ENCODE peak calls at places on chromosome 22, in ten cellular contexts. A, N, S, J, F, P, U, V, L and G are unnamed samples.

GRCh38 chr22:18067548-18068341 is 10.0 kb upstream of the PEX26 start:
- DNase-seq in N (peak; percentile 44), J (no peak), S (no peak), A (no peak), U (no peak), F (no peak), L (no peak), V (no peak), P (no peak), G (no peak)

GRCh38 chr22:43497956-43498855 is 86.4 kb downstream of the MPPED1 start:
- DNase-seq in F (no peak), U (no peak), V (no peak), P (no peak), J (no peak), N (no peak), L (no peak), S (no peak), A (no peak), G (no peak)

GRCh38 chr22:37566903-37567798 is 6.9 kb downstream of the CDC42EP1 start:
- DNase-seq in V (peak; percentile 61), L (peak; percentile 86), U (peak; percentile 84), A (peak; percentile 93), F (peak; percentile 88), S (peak; percentile 92), N (peak; percentile 63), J (peak; percentile 76), P (peak; percentile 90), G (peak; percentile 75)

GRCh38 chr22:31130873-31131272 is 8.1 kb downstream of the INPP5J start:
- DNase-seq in F (no peak), N (no peak), P (no peak), J (no peak), A (no peak), S (no peak), V (no peak), U (no peak), L (no peak), G (no peak)

GRCh38 chr22:48702573-48703264 is 1125.0 kb downstream of the BRD1 start:
- DNase-seq in J (peak; percentile 67), P (no peak), N (no peak), V (no peak), F (no peak), U (no peak), S (no peak), A (no peak), L (no peak), G (no peak)

GRCh38 chr22:42026705-42027104 is 28.1 kb downstream of the WBP2NL start:
- DNase-seq in J (no peak), U (no peak), N (no peak), A (no peak), F (no peak), L (no peak), V (no peak), S (no peak), P (no peak), G (no peak)

GRCh38 chr22:38141574-38141973 is 31.1 kb upstream of the BAIAP2L2 start:
- DNase-seq in L (no peak), A (no peak), P (no peak), J (no peak), N (no peak), U (no peak), V (no peak), F (no peak), S (no peak), G (no peak)

GRCh38 chr22:22187299-22187698 is 57.3 kb upstream of the VPREB1 start:
- DNase-seq in A (no peak), J (no peak), N (no peak), F (no peak), U (no peak), P (no peak), V (no peak), S (no peak), L (no peak), G (no peak)

GRCh38 chr22:43883719-43884415 is 7.9 kb downstream of the PNPLA5 start:
- DNase-seq in F (no peak), A (no peak), N (no peak), V (peak; percentile 6), S (no peak), J (no peak), U (no peak), L (no peak), P (no peak), G (no peak)

GRCh38 chr22:30947821-30948454 is 20.6 kb downstream of the MORC2 start:
- DNase-seq in A (peak; percentile 47), F (no peak), P (peak; percentile 20), V (no peak), N (peak; percentile 36), S (peak; percentile 23), L (no peak), U (peak; percentile 71), J (no peak), G (no peak)

GRCh38 chr22:50114221-50114981 is 24.6 kb downstream of the MOV10L1 start:
- DNase-seq in J (no peak), N (peak; percentile 85), S (no peak), V (no peak), A (peak; percentile 42), U (peak; percentile 54), P (no peak), F (peak; percentile 60), L (no peak), G (no peak)

GRCh38 chr22:44202261-44202789 is 21.6 kb downstream of the PARVG start:
- DNase-seq in F (no peak), N (peak; percentile 92), S (no peak), J (no peak), P (no peak), L (no peak), V (no peak), A (no peak), U (no peak), G (no peak)

GRCh38 chr22:21961886-21962654 is 9.4 kb upstream of the PPM1F start:
- DNase-seq in A (peak; percentile 65), J (no peak), F (no peak), N (peak; percentile 41), L (no peak), S (no peak), U (peak; percentile 66), V (peak; percentile 65), P (no peak), G (no peak)

GRCh38 chr22:37777122-37777687 is 30.5 kb upstream of the GCAT start:
- DNase-seq in J (no peak), S (peak; percentile 79), L (no peak), F (peak; percentile 65), N (peak; percentile 91), V (peak; percentile 62), A (peak; percentile 96), U (peak; percentile 99), P (peak; percentile 58), G (no peak)

DNA sequence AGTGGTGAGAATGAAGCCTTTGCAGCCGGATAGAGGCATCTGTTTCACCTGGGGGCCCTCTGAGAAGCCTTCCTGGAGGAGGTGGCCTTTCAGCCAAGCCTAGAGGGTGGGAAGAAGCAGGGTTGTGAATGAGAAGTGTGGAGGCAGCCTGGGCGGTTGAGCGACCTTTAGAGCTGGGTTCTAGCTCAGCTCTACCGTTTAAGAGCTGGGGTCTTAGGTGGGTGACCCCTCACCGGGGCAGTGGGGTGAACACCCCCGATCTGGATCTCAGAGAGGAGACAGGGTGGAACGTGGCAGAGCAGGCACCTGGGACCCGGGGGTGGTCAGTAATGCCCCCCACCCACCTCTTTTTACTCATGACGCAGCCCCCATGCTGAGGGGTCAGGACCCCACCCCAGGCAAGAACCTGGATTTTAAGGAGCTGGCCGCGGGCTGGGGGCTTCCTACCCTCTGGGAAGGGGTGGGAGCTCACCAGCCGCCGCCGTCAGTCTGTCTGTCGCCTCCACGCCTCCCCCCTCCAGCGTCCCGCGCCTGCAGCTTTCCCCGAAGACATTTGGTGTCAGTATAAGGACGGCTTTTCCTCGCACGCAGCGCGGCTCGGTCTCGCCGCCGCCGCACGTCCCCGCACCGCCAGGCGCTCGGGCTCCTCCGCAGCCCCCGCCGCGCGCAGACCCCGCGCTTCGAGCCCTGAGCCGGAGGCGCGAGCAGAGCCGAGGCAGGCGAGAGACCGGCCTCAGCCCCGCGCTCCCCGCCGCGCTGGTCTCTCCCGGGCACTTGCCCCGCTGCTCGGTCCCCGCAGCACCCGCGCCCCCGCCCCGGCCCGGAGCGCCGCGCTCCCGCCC is 13.4 kb upstream of the CACNA1I start:
- DNase-seq in S (no peak), L (no peak), N (peak; percentile 14), P (peak; percentile 37), J (no peak), U (peak; percentile 33), A (no peak), F (no peak), V (no peak), G (no peak)
- TF ChIP-seq CTCF in S (no peak), L (no peak), N (peak; percentile 21), P (no peak), J (no peak), U (peak; percentile 5), A (no peak), F (no peak), V (no peak), G (no peak)

GRCh38 chr22:23376256-23376655 is 195.9 kb downstream of the BCR start:
- DNase-seq in J (no peak), L (peak; percentile 50), U (peak; percentile 39), V (no peak), N (no peak), F (no peak), A (peak; percentile 42), P (peak; percentile 28), S (peak; percentile 74), G (no peak)
- TF ChIP-seq CTCF in J (peak; percentile 24), L (peak; percentile 28), U (peak; percentile 32), V (no peak), N (no peak), F (no peak), A (peak; percentile 44), P (no peak), S (peak; percentile 49), G (no peak)

GRCh38 chr22:36204641-36205032 is 3.0 kb upstream of the APOL4 start:
- DNase-seq in S (no peak), J (no peak), N (no peak), F (no peak), V (no peak), U (no peak), P (no peak), A (no peak), L (no peak), G (no peak)
- TF ChIP-seq CTCF in S (no peak), J (no peak), N (no peak), F (no peak), V (no peak), U (no peak), P (no peak), A (no peak), L (no peak), G (no peak)

DNA sequence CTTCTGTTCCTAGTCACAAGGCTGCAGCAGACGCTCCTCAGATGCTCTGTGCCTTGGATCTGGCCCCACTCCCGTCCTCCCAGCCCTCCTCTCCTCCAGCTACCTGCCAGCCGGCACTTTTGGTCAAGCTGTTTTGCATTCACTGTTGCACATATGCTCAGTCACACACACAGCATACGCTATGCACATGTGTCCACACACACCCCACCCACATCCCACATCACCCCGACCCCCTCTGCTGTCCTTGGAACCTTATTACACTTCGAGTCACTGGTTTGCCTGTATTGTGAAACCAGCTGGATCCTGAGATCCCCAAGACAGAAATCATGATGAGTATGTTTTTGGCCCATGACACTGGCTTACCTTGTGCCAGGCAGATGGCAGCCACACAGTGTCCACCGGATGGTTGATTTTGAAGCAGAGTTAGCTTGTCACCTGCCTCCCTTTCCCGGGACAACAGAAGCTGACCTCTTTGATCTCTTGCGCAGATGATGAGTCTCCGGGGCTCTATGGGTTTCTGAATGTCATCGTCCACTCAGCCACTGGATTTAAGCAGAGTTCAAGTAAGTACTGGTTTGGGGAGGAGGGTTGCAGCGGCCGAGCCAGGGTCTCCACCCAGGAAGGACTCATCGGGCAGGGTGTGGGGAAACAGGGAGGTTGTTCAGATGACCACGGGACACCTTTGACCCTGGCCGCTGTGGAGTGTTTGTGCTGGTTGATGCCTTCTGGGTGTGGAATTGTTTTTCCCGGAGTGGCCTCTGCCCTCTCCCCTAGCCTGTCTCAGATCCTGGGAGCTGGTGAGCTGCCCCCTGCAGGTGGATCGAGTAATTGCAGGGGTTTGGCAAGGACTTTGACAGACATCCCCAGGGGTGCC is 109.8 kb downstream of the BCR start:
- DNase-seq in U (peak; percentile 58), V (peak; percentile 49), F (peak; percentile 70), L (peak; percentile 81), A (peak; percentile 56), N (peak; percentile 23), S (peak; percentile 76), P (peak; percentile 68), J (peak; percentile 83), G (no peak)
- TF ChIP-seq CTCF in U (peak; percentile 89), V (peak; percentile 65), F (peak; percentile 6), L (peak; percentile 92), A (peak; percentile 68), N (peak; percentile 91), S (peak; percentile 73), P (no peak), J (peak; percentile 78), G (peak; percentile 43)